ENCODE peak calls at places on chromosomes 16 and 17, in five cellular contexts. C is tibial artery, M is mucosa of descending colon, K is body of pancreas, Q is lung. A is an unnamed sample.

GRCh38 chr16:15521758-15522509 is 87.5 kb downstream of the BMERB1 start:
- DNase-seq in K (no peak), M (no peak), C (no peak), Q (no peak), A (peak; percentile 15)

GRCh38 chr17:3974980-3975379 is 10.7 kb upstream of the ATP2A3 start:
- DNase-seq in K (no peak), M (peak; percentile 3), Q (no peak), C (no peak), A (no peak)

GRCh38 chr17:64459284-64459747 is 10.4 kb downstream of the MILR1 start:
- DNase-seq in Q (no peak), C (no peak), M (no peak), K (no peak), A (peak; percentile 75)

GRCh38 chr17:82320956-82321927 is 3.8 kb upstream of the CD7 start:
- DNase-seq in M (no peak), K (peak; percentile 48), Q (no peak), C (no peak), A (no peak)

GRCh38 chr16:8588703-8589292 is 1.5 kb downstream of the TMEM114 start:
- DNase-seq in M (no peak), K (no peak), C (no peak), Q (no peak), A (no peak)

GRCh38 chr17:79294459-79295071 is 219.9 kb downstream of the ENGASE start:
- DNase-seq in C (no peak), K (peak; percentile 73), M (peak; percentile 76), Q (peak; percentile 64), A (peak; percentile 44)

GRCh38 chr16:72935896-72936295 is 112.0 kb downstream of the ZFHX3 start:
- DNase-seq in M (no peak), K (peak; percentile 38), C (peak; percentile 85), Q (no peak), A (peak; percentile 18)

GRCh38 chr16:83307206-83307990 is 500.4 kb upstream of the HSBP1 start:
- DNase-seq in K (no peak), Q (no peak), C (no peak), M (no peak), A (no peak)

GRCh38 chr17:1762233-1762905 is 509 bp downstream of the SERPINF1 start:
- DNase-seq in K (no peak), C (no peak), M (no peak), Q (no peak), A (peak; percentile 89)

GRCh38 chr17:18381158-18381952 is 3.8 kb downstream of the EVPLL start:
- DNase-seq in C (no peak), K (no peak), M (no peak), Q (no peak), A (no peak)

GRCh38 chr17:29840884-29841283 is 89.1 kb downstream of the SSH2 start:
- DNase-seq in K (no peak), M (no peak), C (no peak), Q (no peak), A (peak; percentile 51)

GRCh38 chr16:11080327-11080967 is 136.1 kb downstream of the CLEC16A start:
- DNase-seq in Q (no peak), K (no peak), M (no peak), C (no peak), A (no peak)

GRCh38 chr17:58329035-58329807 is 626 bp upstream of the TSPOAP1 start:
- DNase-seq in K (no peak), M (peak; percentile 49), C (no peak), Q (peak; percentile 56), A (no peak)

GRCh38 chr16:57372372-57373116 is at the start of gene CX3CL1:
- DNase-seq in K (peak; percentile 76), M (peak; percentile 78), C (peak; percentile 96), Q (peak; percentile 53), A (peak; percentile 29)

GRCh38 chr16:86382067-86382773 is 128.1 kb upstream of the FOXF1 start:
- DNase-seq in M (no peak), C (no peak), Q (no peak), K (no peak), A (no peak)

GRCh38 chr17:82098939-82099765 is 1.1 kb upstream of the FASN start:
- DNase-seq in K (peak; percentile 34), C (no peak), M (no peak), Q (no peak), A (no peak)

GRCh38 chr16:83335076-83335475 is 472.7 kb upstream of the HSBP1 start:
- DNase-seq in Q (no peak), C (no peak), K (no peak), M (no peak), A (no peak)

GRCh38 chr16:51132484-51132883 is 18.6 kb downstream of the SALL1 start:
- DNase-seq in M (no peak), K (no peak), Q (no peak), C (no peak), A (no peak)

GRCh38 chr16:51133691-51134090 is 17.4 kb downstream of the SALL1 start:
- DNase-seq in Q (no peak), C (no peak), K (no peak), M (no peak), A (no peak)

GRCh38 chr16:51133130-51133529 is 17.9 kb downstream of the SALL1 start:
- DNase-seq in C (no peak), Q (no peak), M (no peak), K (no peak), A (no peak)

GRCh38 chr16:51134876-51135275 is 16.2 kb downstream of the SALL1 start:
- DNase-seq in C (no peak), Q (no peak), K (no peak), M (no peak), A (no peak)

GRCh38 chr16:51134269-51134812 is 16.7 kb downstream of the SALL1 start:
- DNase-seq in Q (no peak), K (no peak), M (no peak), C (no peak), A (no peak)
- H3K4me3 ChIP-seq in Q (no peak overlapping the region), K (no peak overlapping the region), M (no peak overlapping the region), C (no peak overlapping the region), A (peak overlapping the region; percentile 1)

GRCh38 chr17:9162275-9162985 is 141.1 kb downstream of the NTN1 start:
- DNase-seq in Q (no peak), C (peak; percentile 97), M (no peak), K (no peak), A (no peak)
- TF ChIP-seq CTCF in Q (no peak), C (peak; percentile 68), M (no peak), K (no peak), A (no peak)

DNA sequence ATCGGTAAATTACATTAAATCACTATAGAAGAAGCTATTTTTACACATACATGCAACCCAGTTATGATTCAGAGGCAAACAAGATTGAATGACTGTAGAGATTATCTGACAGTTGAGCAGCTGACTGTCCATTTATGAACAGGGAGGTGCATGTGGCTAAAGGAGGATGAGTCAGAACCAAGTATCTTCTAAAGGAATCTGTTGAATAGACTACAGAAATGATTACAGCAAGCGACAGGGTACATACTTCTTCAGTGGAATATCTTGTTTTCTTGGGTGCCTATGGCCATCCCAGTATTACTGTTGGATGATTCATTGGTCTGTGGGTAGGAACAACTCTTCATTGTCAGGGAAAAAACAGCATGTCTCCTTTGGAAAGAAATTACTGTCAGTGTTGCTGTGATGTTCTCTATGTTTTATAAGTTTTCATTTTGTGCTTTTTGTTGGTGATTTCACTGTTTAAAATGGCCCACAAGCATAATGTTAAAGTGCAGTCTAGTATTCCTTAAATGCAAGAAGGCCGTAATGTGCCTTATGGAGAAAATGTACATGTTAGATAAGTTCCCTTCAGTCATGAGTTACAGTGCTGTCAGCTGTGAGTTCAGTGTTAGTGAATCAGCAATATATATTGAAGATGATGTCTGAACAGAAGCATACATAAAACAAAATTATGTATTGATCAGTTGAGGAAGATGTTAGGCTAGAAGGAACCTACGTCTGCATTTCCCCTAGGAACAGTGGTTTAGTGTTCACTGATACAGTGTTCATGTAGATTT is 27.0 kb downstream of the CBFB start:
- DNase-seq in M (no peak), K (no peak), Q (no peak), C (no peak), A (peak; percentile 98)
- H3K4me3 ChIP-seq in M (no peak overlapping the region), K (no peak overlapping the region), Q (no peak overlapping the region), C (no peak overlapping the region), A (no peak overlapping the region)

GRCh38 chr16:21104124-21104860 is 46.4 kb downstream of the DNAH3 start:
- DNase-seq in Q (no peak), M (no peak), K (no peak), C (no peak), A (peak; percentile 26)

GRCh38 chr16:21097151-21097550 is 53.5 kb downstream of the DNAH3 start:
- DNase-seq in C (no peak), Q (no peak), K (no peak), M (no peak), A (peak; percentile 63)

GRCh38 chr16:21100447-21100846 is 50.2 kb downstream of the DNAH3 start:
- DNase-seq in Q (no peak), M (no peak), K (no peak), C (no peak), A (peak; percentile 66)

GRCh38 chr16:21101631-21102420 is 48.8 kb downstream of the DNAH3 start:
- DNase-seq in C (no peak), K (no peak), Q (no peak), M (no peak), A (peak; percentile 31)
- TF ChIP-seq CTCF in C (no peak), K (no peak), Q (no peak), M (no peak), A (peak; percentile 52)

DNA sequence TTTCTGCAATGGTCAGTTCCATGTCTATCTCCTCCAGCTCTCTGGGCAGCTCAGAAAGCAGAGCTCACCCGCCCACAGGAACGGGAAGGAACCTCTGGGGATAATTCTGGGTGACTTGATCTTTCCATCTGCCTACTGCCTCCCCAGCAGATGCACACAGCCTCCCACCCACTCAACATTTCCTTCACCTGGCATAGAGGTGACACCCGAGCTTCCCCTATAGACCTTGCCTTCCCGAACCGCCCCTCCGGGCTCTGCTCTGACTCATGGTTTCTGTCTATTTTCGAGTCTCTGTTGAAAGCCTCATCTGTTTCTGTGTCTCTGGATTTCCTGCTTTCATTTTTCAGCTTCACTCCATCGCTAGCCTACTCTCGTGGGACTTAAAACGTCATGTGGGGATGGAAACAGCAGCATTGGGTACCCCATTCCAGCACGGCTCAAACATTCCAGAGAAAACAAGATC is 11.4 kb downstream of the GGA3 start:
- DNase-seq in C (no peak), M (no peak), K (no peak), Q (no peak), A (peak; percentile 83)
- H3K4me3 ChIP-seq in C (peak overlapping the region; percentile 25), M (no peak overlapping the region), K (no peak overlapping the region), Q (no peak overlapping the region), A (peak overlapping the region; percentile 9)

GRCh38 chr16:74466872-74467271 is 45.6 kb upstream of the CLEC18B start:
- DNase-seq in Q (no peak), C (no peak), M (no peak), K (no peak), A (no peak)

GRCh38 chr16:74469946-74470478 is 48.7 kb upstream of the CLEC18B start:
- DNase-seq in Q (no peak), C (no peak), K (no peak), M (no peak), A (no peak)

GRCh38 chr16:74472010-74472409 is 50.7 kb upstream of the CLEC18B start:
- DNase-seq in M (no peak), K (no peak), Q (no peak), C (no peak), A (no peak)

GRCh38 chr16:74465851-74466685 is 44.8 kb upstream of the CLEC18B start:
- DNase-seq in M (no peak), K (peak; percentile 41), C (no peak), Q (no peak), A (no peak)

GRCh38 chr16:74468807-74469511 is 47.7 kb upstream of the CLEC18B start:
- DNase-seq in M (no peak), C (no peak), K (no peak), Q (no peak), A (no peak)
- TF ChIP-seq CTCF in M (no peak), C (no peak), K (no peak), Q (no peak), A (no peak)